ENCODE peak calls at places on chromosomes 2 and 18, in ten cellular contexts. X is cardiac fibroblast; U is right atrium auricular region; Z is CD8-positive, alpha-beta T cell; P is WTC11; T is HFFc6; K is cardiac muscle cell; Y is MM.1S; F is ovary; J is progenitor cell of endocrine pancreas. A is an unnamed sample.

GRCh38 chr2:164164602-164165001 is 428.8 kb upstream of the FIGN start:
- DNase-seq in T (no peak), F (no peak), K (no peak), Y (peak), P (no peak), J (no peak), X (no peak), Z (no peak), U (no peak), A (no peak)

GRCh38 chr18:7647500-7647899 is 80.4 kb downstream of the PTPRM start:
- DNase-seq in F (no peak), J (no peak), K (no peak), Z (no peak), T (no peak), Y (no peak), P (no peak), U (no peak), X (no peak), A (no peak)

GRCh38 chr2:119440501-119440870 is 8.8 kb downstream of the TMEM37 start:
- DNase-seq in Y (no peak), J (no peak), X (no peak), K (no peak), U (no peak), Z (no peak), T (no peak), F (no peak), P (no peak), A (no peak)

GRCh38 chr2:152336103-152336853 is 1.3 kb downstream of the FMNL2 start:
- DNase-seq in T (peak), F (peak), J (peak), Y (peak), Z (no peak), X (peak), P (peak), K (peak), U (peak), A (peak)

GRCh38 chr2:46167924-46168323 is 129.3 kb upstream of the EPAS1 start:
- DNase-seq in K (no peak), Z (no peak), J (no peak), Y (no peak), P (no peak), U (no peak), F (no peak), T (no peak), X (no peak), A (no peak)

GRCh38 chr2:36562245-36562644 is 35.7 kb downstream of the FEZ2 start:
- DNase-seq in Z (no peak), X (peak), F (no peak), J (no peak), T (peak), U (no peak), P (no peak), K (no peak), Y (no peak), A (no peak)

GRCh38 chr2:119756837-119757236 is 2.9 kb upstream of the PTPN4 start:
- DNase-seq in U (peak), T (peak), F (peak), X (peak), Z (no peak), Y (no peak), K (no peak), J (no peak), P (no peak), A (no peak)

GRCh38 chr2:152468832-152469692 is 134.1 kb downstream of the FMNL2 start:
- DNase-seq in Y (peak), J (no peak), K (no peak), U (no peak), T (no peak), P (no peak), X (peak), Z (no peak), F (no peak), A (no peak)

GRCh38 chr2:217189747-217190146 is 329.9 kb upstream of the TNP1 start:
- DNase-seq in K (no peak), J (no peak), Z (no peak), T (no peak), U (no peak), P (no peak), F (no peak), X (no peak), Y (no peak), A (no peak)

GRCh38 chr2:109126501-109126860 is 2.5 kb upstream of the SH3RF3 start:
- DNase-seq in F (no peak), K (no peak), Y (no peak), U (peak), J (no peak), Z (no peak), T (peak), P (no peak), X (peak), A (no peak)

GRCh38 chr18:54679318-54680149 is 88.5 kb downstream of the DYNAP start:
- DNase-seq in P (no peak), T (peak), F (no peak), Z (no peak), U (no peak), J (no peak), K (peak), Y (peak), X (peak), A (no peak)

GRCh38 chr2:238120463-238121298 is 17.8 kb upstream of the KLHL30 start:
- DNase-seq in T (no peak), X (peak), K (peak), Z (no peak), J (no peak), Y (no peak), U (no peak), P (peak), F (no peak), A (no peak)
- TF ChIP-seq CTCF in T (peak), X (peak), K (peak), Z (no peak), J (peak), Y (no peak), U (peak), P (no peak), F (no peak), A (no peak)

DNA sequence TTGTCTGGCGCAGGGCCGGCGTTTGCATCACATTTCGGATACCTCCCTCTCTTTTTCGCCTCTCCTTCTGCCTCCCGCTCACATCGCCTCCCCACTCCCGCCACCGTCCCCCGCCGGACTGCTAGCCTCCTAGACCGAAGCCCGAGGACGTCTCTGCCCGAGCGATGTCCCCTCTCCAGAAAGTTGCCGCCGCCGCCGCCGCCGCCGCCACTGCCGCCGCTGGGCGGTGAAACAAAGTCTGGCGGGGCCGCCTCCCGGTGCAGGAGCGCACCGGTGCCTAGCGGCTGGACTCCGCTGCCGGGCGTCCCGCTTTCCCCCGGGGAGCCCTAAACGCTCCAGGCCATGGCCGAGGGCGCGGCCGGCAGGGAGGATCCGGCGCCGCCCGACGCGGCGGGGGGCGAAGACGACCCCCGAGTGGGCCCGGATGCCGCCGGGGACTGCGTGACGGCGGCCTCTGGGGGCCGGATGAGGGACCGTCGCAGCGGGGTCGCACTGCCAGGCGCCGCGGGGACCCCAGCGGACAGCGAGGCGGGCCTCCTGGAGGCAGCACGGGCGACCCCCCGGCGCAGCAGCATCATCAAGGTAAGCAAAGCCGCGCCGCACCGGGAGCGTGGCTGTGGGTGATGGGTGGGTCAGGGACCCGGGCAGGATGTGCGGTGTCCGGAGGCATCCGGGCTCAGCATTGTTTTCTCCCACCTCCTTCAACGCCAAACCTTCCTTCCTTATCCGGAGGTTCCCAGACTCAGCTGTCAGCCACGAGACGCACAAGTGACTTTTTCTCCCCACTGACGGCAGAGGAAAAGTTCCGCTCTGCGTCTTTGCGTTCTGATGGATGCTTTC is 585 bp downstream of the PLCL1 start:
- DNase-seq in Z (no peak), U (no peak), K (peak), P (peak), Y (peak), T (no peak), J (peak), X (peak), F (peak), A (peak)
- TF ChIP-seq CTCF in Z (peak), U (peak), K (no peak), P (no peak), Y (peak), T (peak), J (peak), X (no peak), F (no peak), A (no peak)

DNA sequence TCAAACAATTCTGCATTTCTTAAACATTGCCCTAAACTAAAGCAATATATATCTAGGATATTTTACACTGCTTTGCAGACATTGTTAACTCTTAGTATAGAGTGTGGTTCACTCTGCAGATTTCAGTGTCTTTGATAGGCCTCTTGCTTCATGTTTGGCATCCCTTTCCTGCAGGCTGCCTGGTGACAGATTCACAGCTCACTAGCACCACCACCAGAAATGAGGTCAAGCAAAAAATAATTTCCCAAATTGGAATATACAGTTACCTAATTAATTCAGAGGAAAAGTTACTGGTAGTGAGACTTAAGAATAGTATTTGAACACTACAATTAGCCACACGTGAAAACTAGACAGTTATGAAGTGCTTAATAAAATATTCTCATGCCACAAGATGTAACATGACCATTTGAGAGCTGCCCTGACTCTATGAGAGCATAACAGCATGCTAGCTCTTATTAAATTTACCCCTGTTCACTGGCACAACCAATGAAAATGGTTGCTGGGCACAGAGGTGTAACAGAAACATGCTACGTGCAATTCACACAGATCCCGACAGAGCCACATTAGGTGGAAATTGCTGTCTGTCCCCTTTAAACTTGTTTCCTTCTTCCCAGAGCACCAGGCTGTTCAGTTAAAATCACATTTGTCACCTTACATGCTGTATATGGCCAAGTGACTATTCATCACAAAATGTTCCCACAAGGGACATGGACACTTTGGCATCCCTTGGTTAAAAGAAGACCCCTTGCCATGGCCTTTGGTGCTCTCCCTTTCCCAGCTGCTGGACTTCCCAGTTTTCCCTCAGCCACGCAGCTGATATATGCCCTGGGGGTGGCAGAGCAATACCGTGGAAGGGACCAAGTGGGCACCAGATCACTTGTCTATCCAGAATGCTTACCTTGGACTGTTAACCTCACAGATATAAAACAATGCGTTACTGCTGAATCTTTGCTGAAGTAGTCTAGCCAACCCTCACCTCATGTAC is 35.7 kb downstream of the PAIP2B start:
- DNase-seq in J (no peak), U (no peak), K (peak), P (no peak), Z (no peak), T (peak), X (peak), Y (no peak), F (no peak), A (no peak)
- TF ChIP-seq CTCF in J (peak), U (peak), K (peak), P (no peak), Z (no peak), T (peak), X (peak), Y (peak), F (no peak), A (no peak)

GRCh38 chr2:29789884-29790485 is 131.4 kb downstream of the ALK start:
- DNase-seq in T (no peak), Z (no peak), F (no peak), J (no peak), Y (no peak), K (no peak), P (no peak), X (no peak), U (no peak), A (no peak)

GRCh38 chr2:29782531-29782930 is 138.9 kb downstream of the ALK start:
- DNase-seq in U (no peak), K (no peak), Z (no peak), X (no peak), J (no peak), F (no peak), Y (no peak), P (no peak), T (no peak), A (no peak)

GRCh38 chr2:29786361-29786760 is 135.0 kb downstream of the ALK start:
- DNase-seq in Z (no peak), F (no peak), J (no peak), T (no peak), Y (no peak), P (no peak), K (no peak), U (no peak), X (no peak), A (no peak)

GRCh38 chr2:29783696-29784095 is 137.7 kb downstream of the ALK start:
- DNase-seq in F (no peak), U (no peak), Y (no peak), P (no peak), T (no peak), X (no peak), K (no peak), J (no peak), Z (no peak), A (no peak)

DNA sequence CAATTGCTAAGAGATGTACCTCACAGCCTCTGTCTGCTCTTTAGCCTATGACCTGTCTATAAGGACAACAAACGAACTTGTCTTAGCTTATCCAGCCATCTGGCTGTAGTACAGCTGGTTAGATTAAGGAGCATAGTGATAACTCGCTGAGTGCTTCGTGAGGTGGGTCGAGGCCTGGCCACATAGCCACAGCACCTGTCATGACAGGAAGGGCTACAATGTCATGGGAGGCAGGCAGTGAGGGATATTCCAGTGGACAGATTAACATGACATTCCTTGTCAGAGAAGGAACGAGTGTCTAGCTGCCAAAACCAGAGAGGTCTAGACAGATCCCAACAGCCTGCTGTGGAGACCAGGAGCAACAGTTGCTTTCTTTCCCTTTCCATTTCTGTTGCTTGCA is 133.3 kb downstream of the ALK start:
- DNase-seq in U (no peak), F (no peak), P (no peak), J (no peak), Z (no peak), X (no peak), Y (no peak), T (no peak), K (no peak), A (no peak)
- TF ChIP-seq CTCF in U (no peak), F (no peak), P (no peak), J (no peak), Z (no peak), X (no peak), Y (no peak), T (no peak), K (no peak), A (no peak)

DNA sequence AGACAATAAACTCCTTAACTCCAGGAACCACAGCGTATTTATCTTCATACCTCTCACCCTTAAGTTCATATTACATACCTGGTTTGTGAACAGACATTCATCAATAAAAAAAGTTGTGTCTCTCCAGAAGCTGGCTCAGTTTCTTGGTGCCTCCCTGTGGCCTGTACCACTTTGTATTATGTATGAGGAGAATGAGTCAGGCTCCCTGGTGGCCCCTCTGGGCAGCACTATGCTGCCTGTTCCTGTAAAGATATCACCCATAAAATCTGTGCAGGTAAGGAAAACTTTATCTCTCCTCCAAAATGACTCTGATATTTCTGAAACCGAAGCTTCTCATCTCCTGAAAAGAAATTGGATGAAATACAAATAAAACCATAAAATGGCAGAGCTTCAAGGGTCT is 198.4 kb upstream of the NT5C1B start:
- DNase-seq in U (no peak), Y (no peak), Z (no peak), K (no peak), F (no peak), P (no peak), X (no peak), T (no peak), J (no peak), A (no peak)
- TF ChIP-seq CTCF in U (no peak), Y (no peak), Z (no peak), K (no peak), F (no peak), P (no peak), X (no peak), T (no peak), J (peak), A (no peak)

GRCh38 chr2:211347328-211347727 is 790.9 kb downstream of the CPS1 start:
- DNase-seq in T (no peak), X (no peak), F (no peak), J (no peak), Y (no peak), P (peak), U (no peak), Z (no peak), K (no peak), A (no peak)
- TF ChIP-seq CTCF in T (no peak), X (no peak), F (no peak), J (no peak), Y (peak), P (peak), U (no peak), Z (no peak), K (no peak), A (no peak)

GRCh38 chr18:12657048-12657848 is 659 bp downstream of the SPIRE1 start:
- DNase-seq in F (peak), T (peak), Y (peak), Z (no peak), P (peak), K (peak), X (peak), U (no peak), J (peak), A (peak)

GRCh38 chr18:12656671-12657047 is 1.2 kb downstream of the SPIRE1 start:
- DNase-seq in Y (no peak), J (no peak), U (no peak), P (no peak), T (no peak), K (no peak), F (no peak), Z (no peak), X (peak), A (no peak)

GRCh38 chr18:12654971-12655370 is 2.9 kb downstream of the SPIRE1 start:
- DNase-seq in K (no peak), F (no peak), Y (no peak), J (no peak), U (no peak), X (no peak), T (no peak), Z (no peak), P (no peak), A (no peak)

GRCh38 chr18:12659904-12660605 is 2.1 kb upstream of the SPIRE1 start:
- DNase-seq in X (peak), F (no peak), U (no peak), K (peak), Z (no peak), J (peak), T (peak), Y (peak), P (peak), A (no peak)

GRCh38 chr18:12657849-12658829 is at the start of gene SPIRE1:
- DNase-seq in Z (no peak), T (peak), F (peak), K (peak), Y (peak), U (peak), X (peak), P (peak), J (peak), A (peak)
- TF ChIP-seq CTCF in Z (no peak), T (peak), F (no peak), K (no peak), Y (no peak), U (peak), X (no peak), P (no peak), J (no peak), A (no peak)

DNA sequence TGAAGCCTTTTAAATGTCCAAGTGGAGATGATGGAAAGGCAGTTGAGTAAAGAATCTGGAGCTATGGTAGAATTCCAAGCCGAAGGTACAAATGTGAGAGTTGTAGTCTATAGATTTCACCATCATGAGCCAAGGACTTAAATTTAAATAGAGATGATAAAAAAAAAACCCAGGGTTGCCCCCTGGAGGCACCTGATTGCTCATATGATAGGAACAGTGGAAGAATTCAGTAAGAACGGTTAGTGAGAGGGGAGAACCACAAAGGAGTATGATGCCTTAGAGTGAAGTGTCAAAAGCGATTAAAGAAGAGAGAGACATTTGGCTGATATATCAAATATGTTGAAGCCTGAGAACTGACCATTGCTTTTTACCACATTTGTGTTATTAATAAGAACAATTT is 11.9 kb downstream of the NYAP2 start:
- DNase-seq in P (no peak), X (no peak), T (no peak), Z (no peak), J (no peak), U (no peak), K (no peak), F (no peak), Y (no peak), A (no peak)
- TF ChIP-seq CTCF in P (no peak), X (no peak), T (peak), Z (no peak), J (no peak), U (no peak), K (no peak), F (no peak), Y (no peak), A (no peak)

GRCh38 chr2:239357954-239358754 is 42.7 kb downstream of the HDAC4 start:
- DNase-seq in X (no peak), J (no peak), K (no peak), T (no peak), U (peak), Z (no peak), Y (no peak), P (no peak), F (no peak), A (no peak)
- TF ChIP-seq CTCF in X (no peak), J (no peak), K (no peak), T (no peak), U (no peak), Z (no peak), Y (no peak), P (no peak), F (no peak), A (no peak)

GRCh38 chr18:37176307-37176934 is 347.5 kb downstream of the KIAA1328 start:
- DNase-seq in K (no peak), F (no peak), T (no peak), J (no peak), Y (no peak), Z (no peak), U (no peak), X (no peak), P (no peak), A (no peak)

GRCh38 chr18:37182340-37183135 is 353.6 kb downstream of the KIAA1328 start:
- DNase-seq in X (no peak), F (no peak), Z (no peak), Y (no peak), T (no peak), K (peak), P (no peak), J (no peak), U (no peak), A (no peak)

GRCh38 chr18:37179384-37179783 is 350.5 kb downstream of the KIAA1328 start:
- DNase-seq in J (no peak), K (no peak), U (no peak), Z (no peak), F (no peak), T (no peak), X (no peak), P (no peak), Y (no peak), A (no peak)

GRCh38 chr18:37184209-37184868 is 355.4 kb downstream of the KIAA1328 start:
- DNase-seq in U (no peak), P (no peak), F (no peak), T (no peak), K (no peak), X (no peak), Z (no peak), J (no peak), Y (no peak), A (no peak)

GRCh38 chr18:37180086-37180485 is 351.2 kb downstream of the KIAA1328 start:
- DNase-seq in J (no peak), T (no peak), F (no peak), K (no peak), P (no peak), Y (no peak), X (no peak), Z (no peak), U (no peak), A (no peak)
- TF ChIP-seq CTCF in J (no peak), T (no peak), F (no peak), K (no peak), P (no peak), Y (no peak), X (no peak), Z (no peak), U (no peak), A (no peak)

A was measured in activated B cell treated with CpG ODN at 0.5 μM for 24 hours.